ENCODE peak calls at places on chromosomes 13 and 19, in seven cellular contexts. One of them, this sample, is unnamed.

GRCh38 chr19:50230379-50231351 is 27.2 kb downstream of the MYH14 start:
- DNase-seq in NCI-H510A treated with DMSO at 0.1 percent for 48 hours: no peak
- DNase-seq in naive thymus-derived CD8-positive, alpha-beta T cell: no peak
- DNase-seq in CMK: no peak
- DNase-seq in effector CD4-positive, alpha-beta T cell: no peak
- DNase-seq in T follicular helper cell: no peak
- DNase-seq in pons: no peak
- DNase-seq in this sample: no peak

GRCh38 chr19:52734340-52734892 is 428 bp downstream of the ZNF611 start:
- DNase-seq in NCI-H510A treated with DMSO at 0.1 percent for 48 hours: no peak
- DNase-seq in naive thymus-derived CD8-positive, alpha-beta T cell: no peak
- DNase-seq in CMK: no peak
- DNase-seq in effector CD4-positive, alpha-beta T cell: no peak
- DNase-seq in T follicular helper cell: no peak
- DNase-seq in pons: peak; percentile 1
- DNase-seq in this sample: peak; percentile 63

GRCh38 chr19:19649580-19649995 is 6.1 kb upstream of the GMIP start:
- DNase-seq in NCI-H510A treated with DMSO at 0.1 percent for 48 hours: no peak
- DNase-seq in naive thymus-derived CD8-positive, alpha-beta T cell: no peak
- DNase-seq in CMK: no peak
- DNase-seq in effector CD4-positive, alpha-beta T cell: no peak
- DNase-seq in T follicular helper cell: no peak
- DNase-seq in pons: no peak
- DNase-seq in this sample: no peak

GRCh38 chr13:65472336-65472735 is 1757.8 kb downstream of the PCDH9 start:
- DNase-seq in NCI-H510A treated with DMSO at 0.1 percent for 48 hours: peak; percentile 2
- DNase-seq in naive thymus-derived CD8-positive, alpha-beta T cell: no peak
- DNase-seq in CMK: no peak
- DNase-seq in effector CD4-positive, alpha-beta T cell: no peak
- DNase-seq in T follicular helper cell: no peak
- DNase-seq in pons: no peak
- DNase-seq in this sample: no peak

GRCh38 chr19:6062274-6062673 is 48.0 kb downstream of the RFX2 start:
- DNase-seq in NCI-H510A treated with DMSO at 0.1 percent for 48 hours: no peak
- DNase-seq in naive thymus-derived CD8-positive, alpha-beta T cell: peak; percentile 23
- DNase-seq in CMK: no peak
- DNase-seq in effector CD4-positive, alpha-beta T cell: peak; percentile 44
- DNase-seq in T follicular helper cell: no peak
- DNase-seq in pons: peak; percentile 60
- DNase-seq in this sample: no peak

GRCh38 chr13:67736646-67737420 is 506.7 kb upstream of the PCDH9 start:
- DNase-seq in NCI-H510A treated with DMSO at 0.1 percent for 48 hours: no peak
- DNase-seq in naive thymus-derived CD8-positive, alpha-beta T cell: no peak
- DNase-seq in CMK: no peak
- DNase-seq in effector CD4-positive, alpha-beta T cell: no peak
- DNase-seq in T follicular helper cell: no peak
- DNase-seq in pons: peak; percentile 25
- DNase-seq in this sample: peak; percentile 9

GRCh38 chr13:35871561-35871960 is 259.6 kb downstream of the DCLK1 start:
- DNase-seq in NCI-H510A treated with DMSO at 0.1 percent for 48 hours: no peak
- DNase-seq in naive thymus-derived CD8-positive, alpha-beta T cell: no peak
- DNase-seq in CMK: no peak
- DNase-seq in effector CD4-positive, alpha-beta T cell: no peak
- DNase-seq in T follicular helper cell: no peak
- DNase-seq in pons: no peak
- DNase-seq in this sample: no peak

GRCh38 chr19:28701491-28701890 is 511.5 kb downstream of the UQCRFS1 start:
- DNase-seq in NCI-H510A treated with DMSO at 0.1 percent for 48 hours: no peak
- DNase-seq in naive thymus-derived CD8-positive, alpha-beta T cell: no peak
- DNase-seq in CMK: no peak
- DNase-seq in effector CD4-positive, alpha-beta T cell: no peak
- DNase-seq in T follicular helper cell: no peak
- DNase-seq in pons: no peak
- DNase-seq in this sample: no peak

GRCh38 chr19:27935669-27936068 is 1277.3 kb downstream of the UQCRFS1 start:
- DNase-seq in NCI-H510A treated with DMSO at 0.1 percent for 48 hours: no peak
- DNase-seq in naive thymus-derived CD8-positive, alpha-beta T cell: no peak
- DNase-seq in CMK: no peak
- DNase-seq in effector CD4-positive, alpha-beta T cell: no peak
- DNase-seq in T follicular helper cell: no peak
- DNase-seq in pons: no peak
- DNase-seq in this sample: no peak

GRCh38 chr13:28819046-28819747 is 942 bp upstream of the MTUS2 start:
- DNase-seq in NCI-H510A treated with DMSO at 0.1 percent for 48 hours: peak; percentile 22
- DNase-seq in naive thymus-derived CD8-positive, alpha-beta T cell: no peak
- DNase-seq in CMK: no peak
- DNase-seq in effector CD4-positive, alpha-beta T cell: no peak
- DNase-seq in T follicular helper cell: no peak
- DNase-seq in pons: no peak
- DNase-seq in this sample: no peak

GRCh38 chr13:27022571-27023311 is 148.9 kb downstream of the USP12 start:
- DNase-seq in NCI-H510A treated with DMSO at 0.1 percent for 48 hours: peak; percentile 52
- DNase-seq in naive thymus-derived CD8-positive, alpha-beta T cell: no peak
- DNase-seq in CMK: no peak
- DNase-seq in effector CD4-positive, alpha-beta T cell: no peak
- DNase-seq in T follicular helper cell: no peak
- DNase-seq in pons: peak; percentile 84
- DNase-seq in this sample: peak; percentile 53

GRCh38 chr13:50713849-50714248 is 129.6 kb downstream of the DLEU7 start:
- DNase-seq in NCI-H510A treated with DMSO at 0.1 percent for 48 hours: no peak
- DNase-seq in naive thymus-derived CD8-positive, alpha-beta T cell: peak; percentile 22
- DNase-seq in CMK: no peak
- DNase-seq in effector CD4-positive, alpha-beta T cell: no peak
- DNase-seq in T follicular helper cell: no peak
- DNase-seq in pons: peak; percentile 79
- DNase-seq in this sample: no peak

GRCh38 chr19:22144394-22144793 is 52.4 kb downstream of the ZNF676 start:
- DNase-seq in NCI-H510A treated with DMSO at 0.1 percent for 48 hours: no peak
- DNase-seq in naive thymus-derived CD8-positive, alpha-beta T cell: no peak
- DNase-seq in CMK: peak; percentile 8
- DNase-seq in effector CD4-positive, alpha-beta T cell: no peak
- DNase-seq in T follicular helper cell: no peak
- DNase-seq in pons: no peak
- DNase-seq in this sample: peak; percentile 23

GRCh38 chr13:78714717-78715116 is 55.8 kb upstream of the OBI1 start:
- DNase-seq in NCI-H510A treated with DMSO at 0.1 percent for 48 hours: no peak
- DNase-seq in naive thymus-derived CD8-positive, alpha-beta T cell: no peak
- DNase-seq in CMK: no peak
- DNase-seq in effector CD4-positive, alpha-beta T cell: no peak
- DNase-seq in T follicular helper cell: no peak
- DNase-seq in pons: no peak
- DNase-seq in this sample: no peak

GRCh38 chr19:12956446-12957388 is at the start of gene GADD45GIP1:
- DNase-seq in NCI-H510A treated with DMSO at 0.1 percent for 48 hours: peak; percentile 53
- DNase-seq in naive thymus-derived CD8-positive, alpha-beta T cell: peak; percentile 81
- DNase-seq in CMK: peak; percentile 45
- DNase-seq in effector CD4-positive, alpha-beta T cell: peak; percentile 69
- DNase-seq in T follicular helper cell: peak; percentile 69
- DNase-seq in pons: no peak
- DNase-seq in this sample: peak; percentile 90

GRCh38 chr19:4267101-4267900 is 11.8 kb upstream of the SHD start:
- DNase-seq in NCI-H510A treated with DMSO at 0.1 percent for 48 hours: peak; percentile 56
- DNase-seq in naive thymus-derived CD8-positive, alpha-beta T cell: peak; percentile 57
- DNase-seq in CMK: peak; percentile 70
- DNase-seq in effector CD4-positive, alpha-beta T cell: peak; percentile 50
- DNase-seq in T follicular helper cell: peak; percentile 33
- DNase-seq in pons: no peak
- DNase-seq in this sample: peak; percentile 37

GRCh38 chr13:99353836-99354235 is 46.6 kb upstream of the GPR183 start:
- DNase-seq in NCI-H510A treated with DMSO at 0.1 percent for 48 hours: no peak
- DNase-seq in naive thymus-derived CD8-positive, alpha-beta T cell: no peak
- DNase-seq in CMK: no peak
- DNase-seq in effector CD4-positive, alpha-beta T cell: no peak
- DNase-seq in T follicular helper cell: no peak
- DNase-seq in pons: no peak
- DNase-seq in this sample: no peak

GRCh38 chr13:44299544-44299943 is 74.1 kb upstream of the SERP2 start:
- DNase-seq in NCI-H510A treated with DMSO at 0.1 percent for 48 hours: no peak
- DNase-seq in naive thymus-derived CD8-positive, alpha-beta T cell: no peak
- DNase-seq in CMK: no peak
- DNase-seq in effector CD4-positive, alpha-beta T cell: no peak
- DNase-seq in T follicular helper cell: no peak
- DNase-seq in pons: no peak
- DNase-seq in this sample: no peak

GRCh38 chr19:31503211-31503610 is 154.0 kb upstream of the TSHZ3 start:
- DNase-seq in NCI-H510A treated with DMSO at 0.1 percent for 48 hours: no peak
- DNase-seq in naive thymus-derived CD8-positive, alpha-beta T cell: no peak
- DNase-seq in CMK: no peak
- DNase-seq in effector CD4-positive, alpha-beta T cell: no peak
- DNase-seq in T follicular helper cell: no peak
- DNase-seq in pons: no peak
- DNase-seq in this sample: no peak

GRCh38 chr19:40363128-40363527 is 14.6 kb downstream of the PLD3 start:
- DNase-seq in NCI-H510A treated with DMSO at 0.1 percent for 48 hours: no peak
- DNase-seq in naive thymus-derived CD8-positive, alpha-beta T cell: no peak
- DNase-seq in CMK: peak; percentile 46
- DNase-seq in effector CD4-positive, alpha-beta T cell: no peak
- DNase-seq in T follicular helper cell: no peak
- DNase-seq in pons: no peak
- DNase-seq in this sample: no peak

GRCh38 chr19:46451352-46451751 is 20.0 kb downstream of the PNMA8A start:
- DNase-seq in NCI-H510A treated with DMSO at 0.1 percent for 48 hours: no peak
- DNase-seq in naive thymus-derived CD8-positive, alpha-beta T cell: no peak
- DNase-seq in CMK: no peak
- DNase-seq in effector CD4-positive, alpha-beta T cell: no peak
- DNase-seq in T follicular helper cell: no peak
- DNase-seq in pons: peak; percentile 88
- DNase-seq in this sample: no peak

GRCh38 chr19:35328851-35329285 is at the start of gene CD22:
- DNase-seq in NCI-H510A treated with DMSO at 0.1 percent for 48 hours: no peak
- DNase-seq in naive thymus-derived CD8-positive, alpha-beta T cell: no peak
- DNase-seq in CMK: no peak
- DNase-seq in effector CD4-positive, alpha-beta T cell: no peak
- DNase-seq in T follicular helper cell: no peak
- DNase-seq in pons: no peak
- DNase-seq in this sample: no peak

GRCh38 chr19:53057904-53058579 is 13.5 kb downstream of the ERVV-2 start:
- DNase-seq in NCI-H510A treated with DMSO at 0.1 percent for 48 hours: no peak
- DNase-seq in naive thymus-derived CD8-positive, alpha-beta T cell: no peak
- DNase-seq in CMK: no peak
- DNase-seq in effector CD4-positive, alpha-beta T cell: no peak
- DNase-seq in T follicular helper cell: no peak
- DNase-seq in pons: no peak
- DNase-seq in this sample: no peak

GRCh38 chr19:44005968-44006367 is 3.2 kb downstream of the ZNF230 start:
- DNase-seq in NCI-H510A treated with DMSO at 0.1 percent for 48 hours: no peak
- DNase-seq in naive thymus-derived CD8-positive, alpha-beta T cell: no peak
- DNase-seq in CMK: no peak
- DNase-seq in effector CD4-positive, alpha-beta T cell: no peak
- DNase-seq in T follicular helper cell: no peak
- DNase-seq in pons: no peak
- DNase-seq in this sample: no peak

GRCh38 chr19:1090731-1091543 is 4.2 kb downstream of the POLR2E start:
- DNase-seq in NCI-H510A treated with DMSO at 0.1 percent for 48 hours: no peak
- DNase-seq in naive thymus-derived CD8-positive, alpha-beta T cell: peak; percentile 68
- DNase-seq in CMK: no peak
- DNase-seq in effector CD4-positive, alpha-beta T cell: no peak
- DNase-seq in T follicular helper cell: no peak
- DNase-seq in pons: no peak
- DNase-seq in this sample: no peak

GRCh38 chr13:40992678-40993077 is 26.4 kb downstream of the ELF1 start:
- DNase-seq in NCI-H510A treated with DMSO at 0.1 percent for 48 hours: no peak
- DNase-seq in naive thymus-derived CD8-positive, alpha-beta T cell: no peak
- DNase-seq in CMK: no peak
- DNase-seq in effector CD4-positive, alpha-beta T cell: no peak
- DNase-seq in T follicular helper cell: no peak
- DNase-seq in pons: peak; percentile 72
- DNase-seq in this sample: no peak

GRCh38 chr19:22257916-22258315 is 28.3 kb upstream of the ZNF729 start:
- DNase-seq in NCI-H510A treated with DMSO at 0.1 percent for 48 hours: no peak
- DNase-seq in naive thymus-derived CD8-positive, alpha-beta T cell: no peak
- DNase-seq in CMK: no peak
- DNase-seq in effector CD4-positive, alpha-beta T cell: no peak
- DNase-seq in T follicular helper cell: no peak
- DNase-seq in pons: no peak
- DNase-seq in this sample: no peak

This sample was measured in NCI-H1417.